ENCODE peak calls at places on chromosomes 2 and 18, in ten cellular contexts. R is RWPE1; X is fibroblast of mammary gland; P is H1; Q is CD8-positive, alpha-beta T cell; A is psoas muscle; E is uterus; N is A549; Z is lung; K is glutamatergic neuron. I is an unnamed sample.

GRCh38 chr2:173077506-173078177 is 2.0 kb downstream of the MAP3K20 start:
- DNase-seq in X (peak; percentile 79), Z (no peak), N (no peak), Q (no peak), R (no peak), K (no peak), E (no peak), A (no peak), P (no peak), I (no peak)

GRCh38 chr2:209358992-209359391 is 64.9 kb upstream of the MAP2 start:
- DNase-seq in Z (no peak), Q (no peak), R (no peak), E (no peak), P (no peak), A (no peak), X (no peak), K (no peak), N (no peak), I (no peak)

GRCh38 chr2:68684197-68684596 is 40.8 kb downstream of the PROKR1 start:
- DNase-seq in E (no peak), A (no peak), P (no peak), R (no peak), X (no peak), Z (no peak), K (no peak), N (no peak), Q (no peak), I (no peak)

GRCh38 chr2:173191601-173192000 is 116.0 kb downstream of the MAP3K20 start:
- DNase-seq in E (no peak), N (no peak), A (no peak), X (peak; percentile 53), Z (no peak), P (no peak), R (peak; percentile 22), K (no peak), Q (no peak), I (no peak)

GRCh38 chr2:39408351-39409136 is 28.5 kb downstream of the MAP4K3 start:
- DNase-seq in E (no peak), R (no peak), Z (no peak), N (no peak), K (no peak), Q (no peak), P (no peak), A (no peak), X (no peak), I (no peak)

GRCh38 chr2:168138369-168138768 is 109.0 kb downstream of the STK39 start:
- DNase-seq in P (no peak), R (no peak), E (no peak), X (peak; percentile 62), Q (no peak), N (no peak), K (no peak), A (peak; percentile 18), Z (no peak), I (no peak)

GRCh38 chr2:36059684-36060083 is 295.9 kb upstream of the CRIM1 start:
- DNase-seq in K (no peak), E (no peak), A (no peak), P (no peak), Q (no peak), N (no peak), R (no peak), X (no peak), Z (no peak), I (no peak)

GRCh38 chr2:134206573-134206972 is 47.3 kb upstream of the MGAT5 start:
- DNase-seq in R (no peak), P (no peak), E (no peak), X (peak; percentile 71), Z (no peak), K (no peak), N (no peak), A (no peak), Q (no peak), I (no peak)

GRCh38 chr2:100703213-100703612 is 116.7 kb upstream of the NPAS2 start:
- DNase-seq in Q (no peak), Z (no peak), E (peak; percentile 61), R (no peak), A (no peak), K (no peak), P (no peak), N (no peak), X (peak; percentile 44), I (no peak)

GRCh38 chr2:105308785-105309540 is 20.6 kb downstream of the TGFBRAP1 start:
- DNase-seq in Z (no peak), Q (no peak), R (no peak), P (no peak), E (no peak), X (no peak), K (no peak), A (peak; percentile 32), N (no peak), I (no peak)

GRCh38 chr18:48313803-48314202 is 95.4 kb downstream of the ZBTB7C start:
- DNase-seq in N (no peak), X (no peak), P (no peak), Q (no peak), E (no peak), Z (no peak), K (no peak), R (no peak), A (no peak), I (no peak)

GRCh38 chr2:240376739-240377138 is 58.7 kb upstream of the GPC1 start:
- DNase-seq in Q (no peak), N (no peak), X (no peak), Z (no peak), A (no peak), E (no peak), K (no peak), R (no peak), P (no peak), I (no peak)
- TF ChIP-seq CTCF in Q (no peak), N (no peak), X (no peak), Z (no peak), A (no peak), E (no peak), K (no peak), R (no peak), P (no peak), I (no peak)

GRCh38 chr2:1910562-1911256 is 166.4 kb upstream of the PXDN start:
- DNase-seq in X (peak; percentile 1), Z (no peak), P (no peak), R (no peak), A (no peak), K (no peak), Q (no peak), E (no peak), N (no peak), I (no peak)
- TF ChIP-seq CTCF in X (no peak), Z (no peak), P (peak; percentile 54), R (no peak), A (no peak), K (no peak), Q (no peak), E (no peak), N (no peak), I (no peak)

GRCh38 chr2:234306426-234307173 is 190.3 kb downstream of the ARL4C start:
- DNase-seq in E (no peak), N (no peak), R (peak; percentile 46), K (no peak), A (no peak), P (no peak), Z (no peak), Q (no peak), X (no peak), I (no peak)

GRCh38 chr2:234308814-234309195 is 188.1 kb downstream of the ARL4C start:
- DNase-seq in Q (peak; percentile 37), K (no peak), R (no peak), X (peak; percentile 54), A (no peak), E (no peak), N (peak; percentile 58), P (no peak), Z (no peak), I (peak; percentile 43)

GRCh38 chr2:234307322-234307961 is 189.4 kb downstream of the ARL4C start:
- DNase-seq in N (no peak), X (no peak), R (no peak), Z (no peak), P (no peak), A (no peak), K (no peak), Q (no peak), E (no peak), I (no peak)

GRCh38 chr2:234309431-234309830 is 187.4 kb downstream of the ARL4C start:
- DNase-seq in E (no peak), Z (no peak), K (no peak), N (no peak), X (no peak), A (no peak), Q (no peak), P (no peak), R (no peak), I (no peak)

DNA sequence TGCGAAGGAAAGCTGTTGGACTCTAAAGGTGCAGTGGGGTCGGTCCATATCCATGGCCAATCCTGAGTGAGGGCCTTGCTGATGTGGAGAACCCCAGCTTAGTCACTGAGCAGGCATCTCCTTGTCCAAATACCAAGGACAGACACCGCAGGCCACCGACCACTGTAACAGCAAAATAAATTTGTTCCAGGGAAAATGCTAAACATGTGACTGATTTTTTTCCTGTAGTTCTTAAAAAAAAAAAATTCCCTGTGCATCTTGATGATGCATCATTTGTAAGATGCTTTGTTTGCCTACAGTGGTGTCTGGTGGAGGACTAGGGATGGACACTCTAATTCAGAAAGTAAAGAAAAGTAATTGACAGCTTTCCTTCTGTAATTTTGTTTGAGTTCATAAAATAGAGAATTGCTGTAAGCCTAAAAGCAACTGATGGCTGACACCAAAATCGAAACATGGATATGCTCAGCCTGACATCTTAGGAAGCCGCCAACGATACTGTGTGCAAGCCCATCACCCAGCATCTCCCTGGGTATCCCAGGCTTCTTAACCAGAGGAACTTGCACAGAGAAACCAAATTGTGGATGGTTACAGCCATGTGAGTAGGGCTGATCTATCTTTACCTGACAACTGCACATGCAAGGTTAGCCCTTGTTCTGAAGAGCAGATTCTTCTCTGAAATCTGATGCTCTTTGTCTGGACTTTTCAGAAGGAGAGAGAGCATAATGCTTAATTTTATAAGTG is 188.6 kb downstream of the ARL4C start:
- DNase-seq in Q (no peak), E (no peak), N (peak; percentile 41), A (no peak), R (no peak), X (no peak), Z (no peak), K (no peak), P (no peak), I (no peak)
- TF ChIP-seq CTCF in Q (no peak), E (no peak), N (peak; percentile 9), A (no peak), R (no peak), X (peak; percentile 10), Z (no peak), K (no peak), P (no peak), I (no peak)

DNA sequence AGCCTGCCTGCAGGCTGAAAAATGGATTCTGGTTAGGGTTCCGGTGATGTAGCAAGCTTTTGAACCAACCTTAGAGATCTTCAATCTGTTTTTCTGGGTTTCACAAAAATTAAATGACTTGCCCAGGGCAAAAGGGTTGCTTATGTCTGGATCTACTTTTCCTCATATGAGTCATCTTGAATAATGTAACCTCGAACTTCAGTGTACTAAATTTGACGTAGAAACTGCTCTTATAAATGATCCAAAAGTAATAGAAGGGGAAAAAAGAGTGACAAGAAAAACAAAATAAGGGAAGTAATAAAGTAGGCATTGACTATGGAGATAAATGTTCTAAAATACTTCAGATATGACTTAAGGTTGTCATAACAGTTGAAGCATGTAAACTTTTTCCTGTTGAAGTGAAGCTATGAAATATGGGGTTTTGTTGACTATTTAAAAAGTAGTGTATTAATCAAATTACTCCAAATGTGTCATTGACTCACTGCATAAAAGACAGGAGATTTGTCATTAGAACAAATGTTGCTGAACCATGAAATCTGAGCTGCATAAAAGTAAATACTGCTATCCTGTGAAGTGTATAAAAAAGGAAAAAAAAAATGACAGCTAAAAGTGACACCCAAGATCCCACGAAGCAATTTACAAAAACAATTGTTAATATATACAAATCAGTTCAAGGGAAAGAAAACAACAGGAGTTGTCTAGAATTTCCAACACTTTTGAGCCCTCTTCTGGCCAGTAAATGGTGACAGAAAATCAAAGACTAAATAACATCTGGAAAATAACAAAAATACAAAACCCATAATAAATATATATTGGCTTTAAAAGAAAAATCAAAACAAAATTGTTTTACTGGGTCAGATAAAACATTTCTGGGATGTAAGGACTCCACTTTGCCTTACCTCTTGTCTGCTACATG is 103.6 kb upstream of the SERPINE2 start:
- DNase-seq in Z (no peak), X (peak; percentile 90), Q (no peak), R (peak; percentile 57), K (no peak), P (no peak), N (peak; percentile 13), E (no peak), A (no peak), I (no peak)
- TF ChIP-seq CTCF in Z (no peak), X (peak; percentile 11), Q (no peak), R (peak; percentile 12), K (no peak), P (no peak), N (peak; percentile 25), E (no peak), A (no peak), I (no peak)